ENCODE peak calls at places on chromosomes 1 and 21, in eight cellular contexts. X is AG04450; Q is RWPE1; R is CD4-positive, alpha-beta T cell; D is pancreas; F is GM12865; J is bronchial epithelial cell; L is BJ. Z is an unnamed sample.

GRCh38 chr1:22442212-22442894 is 9.3 kb upstream of the ZBTB40 start:
- DNase-seq in X (no peak), Q (no peak), R (no peak), D (no peak), F (no peak), J (no peak), L (no peak), Z (no peak)

GRCh38 chr21:26715878-26716506 is 129.2 kb downstream of the ADAMTS1 start:
- DNase-seq in X (peak; percentile 16), Q (peak; percentile 49), R (no peak), D (no peak), F (peak; percentile 34), J (peak; percentile 55), L (no peak), Z (peak; percentile 25)

GRCh38 chr1:16721871-16722641 is 18.3 kb upstream of the RNU1-4 start:
- DNase-seq in X (no peak), Q (no peak), R (no peak), D (peak; percentile 3), F (peak; percentile 0), J (no peak), L (no peak), Z (peak; percentile 24)

GRCh38 chr1:241749041-241749798 is 97.1 kb downstream of the WDR64 start:
- DNase-seq in X (no peak), Q (peak; percentile 20), R (no peak), D (no peak), F (no peak), J (peak; percentile 76), L (peak; percentile 6), Z (no peak)

GRCh38 chr1:102833171-102833570 is 275.2 kb downstream of the COL11A1 start:
- DNase-seq in X (no peak), Q (no peak), R (no peak), D (no peak), F (no peak), J (no peak), L (no peak), Z (no peak)

GRCh38 chr1:201219481-201220387 is 29.1 kb downstream of the IGFN1 start:
- DNase-seq in X (no peak), Q (no peak), R (no peak), D (no peak), F (no peak), J (no peak), L (no peak), Z (no peak)

GRCh38 chr21:16125274-16125673 is 395.5 kb downstream of the USP25 start:
- DNase-seq in X (no peak), Q (no peak), R (no peak), D (no peak), F (no peak), J (no peak), L (peak; percentile 62), Z (no peak)

GRCh38 chr21:13827201-13827600 is 217.6 kb downstream of the POTED start:
- DNase-seq in X (no peak), Q (no peak), R (no peak), D (peak; percentile 39), F (no peak), J (no peak), L (no peak), Z (no peak)

GRCh38 chr1:226569879-226570547 is 21.4 kb downstream of the STUM start:
- DNase-seq in X (no peak), Q (no peak), R (no peak), D (no peak), F (peak; percentile 37), J (no peak), L (no peak), Z (peak; percentile 53)
- TF ChIP-seq CTCF in X (peak; percentile 33), Q (no peak), R (no peak), D (no peak), F (peak; percentile 21), J (no peak), L (no peak), Z (peak; percentile 21)

GRCh38 chr1:178690496-178690895 is 34.5 kb upstream of the RALGPS2 start:
- DNase-seq in X (no peak), Q (no peak), R (no peak), D (no peak), F (no peak), J (no peak), L (no peak), Z (no peak)

GRCh38 chr1:178694923-178695525 is 30.0 kb upstream of the RALGPS2 start:
- DNase-seq in X (no peak), Q (no peak), R (no peak), D (no peak), F (no peak), J (no peak), L (no peak), Z (no peak)

GRCh38 chr1:178692564-178693327 is 32.3 kb upstream of the RALGPS2 start:
- DNase-seq in X (no peak), Q (no peak), R (no peak), D (no peak), F (no peak), J (no peak), L (no peak), Z (no peak)

GRCh38 chr1:178689769-178690168 is 35.3 kb upstream of the RALGPS2 start:
- DNase-seq in X (no peak), Q (no peak), R (no peak), D (no peak), F (no peak), J (no peak), L (no peak), Z (no peak)

GRCh38 chr1:178693368-178693767 is 31.7 kb upstream of the RALGPS2 start:
- DNase-seq in X (no peak), Q (no peak), R (no peak), D (no peak), F (no peak), J (no peak), L (no peak), Z (no peak)
- TF ChIP-seq CTCF in X (peak; percentile 38), Q (no peak), R (no peak), D (no peak), F (no peak), J (no peak), L (peak; percentile 24), Z (no peak)

DNA sequence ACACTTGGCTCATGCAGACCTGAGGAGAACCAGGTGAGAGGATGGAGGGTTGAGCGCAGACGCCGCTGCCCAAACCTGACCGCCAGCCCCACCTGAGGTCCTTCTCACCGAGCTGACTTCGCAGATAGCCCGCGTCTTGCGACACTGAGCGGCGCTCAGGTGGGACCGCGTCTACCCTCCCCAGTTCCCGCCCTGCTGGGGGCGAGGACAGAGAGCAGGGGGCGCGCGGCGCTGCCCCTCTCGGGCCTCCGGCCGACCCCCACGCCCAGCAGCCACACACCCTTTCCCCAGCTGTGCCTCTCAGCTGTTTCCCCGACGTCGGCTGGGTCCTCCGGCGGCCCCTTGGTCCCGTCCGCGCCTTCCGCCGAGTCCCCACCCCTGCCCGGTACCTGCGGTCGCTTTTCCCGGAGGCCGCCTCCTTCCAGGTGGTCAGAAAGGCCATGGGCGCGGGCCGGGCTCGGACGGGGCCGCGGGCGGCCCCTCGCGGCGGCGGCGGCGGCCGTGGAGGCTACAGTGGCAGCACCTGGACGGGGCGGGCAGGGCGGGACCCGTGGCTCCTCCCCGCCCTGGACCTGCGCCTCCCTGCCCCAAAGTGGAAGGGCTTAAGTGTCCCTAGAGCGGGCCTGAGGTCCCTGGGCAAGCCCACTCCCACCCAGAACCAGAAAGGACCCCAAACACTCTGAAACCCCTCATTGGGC is 14.4 kb upstream of the TTC39A start:
- DNase-seq in X (no peak), Q (peak; percentile 45), R (no peak), D (peak; percentile 85), F (no peak), J (no peak), L (no peak), Z (no peak)
- TF ChIP-seq CTCF in X (no peak), Q (peak; percentile 8), R (no peak), D (no peak), F (no peak), J (no peak), L (no peak), Z (peak; percentile 19)

GRCh38 chr21:44742418-44743153 is 31.2 kb upstream of the TSPEAR start:
- DNase-seq in X (no peak), Q (no peak), R (no peak), D (no peak), F (no peak), J (peak; percentile 18), L (no peak), Z (no peak)
- TF ChIP-seq CTCF in X (peak; percentile 30), Q (peak; percentile 48), R (peak; percentile 55), D (no peak), F (peak; percentile 3), J (peak; percentile 13), L (peak; percentile 33), Z (peak; percentile 25)

DNA sequence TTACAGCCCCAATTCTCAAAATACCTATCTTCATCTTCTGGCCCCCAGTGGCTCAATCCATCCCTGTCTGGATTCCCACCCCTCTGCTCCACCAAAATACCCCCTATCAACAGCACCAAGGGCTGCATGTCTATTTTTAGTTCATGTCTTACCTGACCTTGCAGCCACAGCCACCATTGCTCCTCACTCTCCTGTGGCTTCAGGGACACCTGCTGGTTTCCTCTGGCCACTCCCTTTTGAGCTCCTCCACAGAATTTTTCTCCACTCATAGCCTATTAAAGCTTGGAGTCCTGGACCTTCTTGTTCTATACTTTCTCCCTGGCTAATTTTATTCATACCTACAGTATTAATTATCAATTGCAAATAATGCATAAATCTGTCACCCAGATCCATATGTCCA is 125.3 kb upstream of the NGF start:
- DNase-seq in X (no peak), Q (no peak), R (no peak), D (no peak), F (no peak), J (no peak), L (no peak), Z (no peak)
- TF ChIP-seq CTCF in X (no peak), Q (no peak), R (no peak), D (no peak), F (no peak), J (peak; percentile 49), L (peak; percentile 19), Z (no peak)

GRCh38 chr1:243708210-243708609 is 141.8 kb downstream of the AKT3 start:
- DNase-seq in X (no peak), Q (peak; percentile 5), R (no peak), D (no peak), F (peak; percentile 12), J (peak; percentile 15), L (no peak), Z (no peak)
- TF ChIP-seq CTCF in X (peak; percentile 17), Q (peak; percentile 39), R (peak; percentile 50), D (no peak), F (peak; percentile 12), J (peak; percentile 2), L (no peak), Z (peak; percentile 42)

DNA sequence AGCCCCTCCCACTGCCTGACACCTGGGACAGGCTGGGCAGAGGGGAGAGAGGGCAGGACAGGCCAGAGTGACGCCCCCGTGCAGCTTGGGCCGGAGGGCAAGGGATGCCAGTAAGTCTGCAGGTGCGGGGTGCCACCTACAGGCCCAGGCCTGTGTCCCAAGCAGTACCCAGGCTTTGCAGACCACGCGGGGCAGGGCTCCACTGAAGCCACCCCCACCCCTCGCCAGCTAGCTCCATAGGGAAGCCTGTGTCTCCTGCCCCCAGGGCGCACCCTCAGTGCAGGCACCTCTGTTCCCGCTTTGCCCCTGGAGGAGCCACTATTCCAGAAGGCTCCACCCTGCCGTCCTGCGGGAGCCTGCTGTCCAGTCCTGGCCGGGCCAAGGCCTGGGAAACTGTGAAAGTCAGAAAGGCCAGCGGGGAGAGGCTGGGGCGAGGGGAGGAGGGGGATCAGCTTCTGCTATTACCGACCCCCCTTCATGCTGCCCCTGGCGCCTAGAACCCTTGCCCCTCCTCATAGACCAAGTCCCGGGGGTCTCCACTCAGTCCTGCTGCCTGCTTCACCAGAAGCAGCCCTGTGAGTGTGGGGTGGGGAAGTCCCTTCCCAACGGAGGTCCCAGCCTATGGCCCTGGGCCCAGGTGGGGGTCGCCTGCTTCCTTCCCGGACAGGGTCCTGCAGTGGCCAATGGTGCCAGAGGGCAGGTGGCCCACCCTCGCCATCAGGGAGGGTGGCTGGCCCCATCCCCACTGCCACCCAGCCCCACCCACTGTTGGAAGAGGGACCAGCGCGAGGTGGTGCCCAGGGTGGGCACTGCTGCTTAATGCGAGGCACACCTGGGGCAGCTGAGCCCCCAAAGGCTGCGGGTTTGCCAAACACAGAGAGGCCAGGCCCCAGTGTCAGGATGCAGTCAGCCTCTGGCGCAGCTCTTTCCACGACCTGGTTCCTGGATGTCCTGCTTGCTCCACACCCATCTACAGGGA is 54.4 kb downstream of the KCNAB2 start:
- DNase-seq in X (no peak), Q (peak; percentile 47), R (no peak), D (peak; percentile 58), F (no peak), J (no peak), L (no peak), Z (no peak)
- TF ChIP-seq CTCF in X (no peak), Q (no peak), R (peak; percentile 28), D (no peak), F (peak; percentile 21), J (peak; percentile 20), L (no peak), Z (peak; percentile 10)